ENCODE peak calls at places on chromosomes 6 and 20, in eight cellular contexts. One of them, this sample, is unnamed.

GRCh38 chr6:110628330-110628729 is 151.9 kb upstream of the SLC22A16 start:
- DNase-seq in brain microvascular endothelial cell: peak
- DNase-seq in left ventricle myocardium inferior: no peak
- DNase-seq in endodermal cell: no peak
- DNase-seq in esophagus squamous epithelium: no peak
- DNase-seq in H1: no peak
- DNase-seq in HCT116: no peak
- DNase-seq in adrenal gland: no peak
- DNase-seq in this sample: no peak

GRCh38 chr6:5260111-5260620 is 584 bp downstream of the LYRM4 start:
- DNase-seq in HCT116: peak
- DNase-seq in H1: no peak
- DNase-seq in left ventricle myocardium inferior: no peak
- DNase-seq in esophagus squamous epithelium: peak
- DNase-seq in adrenal gland: peak
- DNase-seq in brain microvascular endothelial cell: peak
- DNase-seq in endodermal cell: peak
- DNase-seq in this sample: peak

GRCh38 chr6:112795316-112795715 is 448.2 kb downstream of the RFPL4B start:
- DNase-seq in brain microvascular endothelial cell: no peak
- DNase-seq in endodermal cell: no peak
- DNase-seq in esophagus squamous epithelium: no peak
- DNase-seq in adrenal gland: no peak
- DNase-seq in left ventricle myocardium inferior: no peak
- DNase-seq in H1: no peak
- DNase-seq in HCT116: no peak
- DNase-seq in this sample: no peak

GRCh38 chr6:41200296-41200900 is 551 bp downstream of the TREML2 start:
- DNase-seq in H1: no peak
- DNase-seq in brain microvascular endothelial cell: no peak
- DNase-seq in esophagus squamous epithelium: no peak
- DNase-seq in HCT116: no peak
- DNase-seq in adrenal gland: no peak
- DNase-seq in endodermal cell: peak
- DNase-seq in left ventricle myocardium inferior: no peak
- DNase-seq in this sample: peak

GRCh38 chr6:1613631-1614447 is 4.1 kb downstream of the FOXC1 start:
- DNase-seq in adrenal gland: peak
- DNase-seq in esophagus squamous epithelium: no peak
- DNase-seq in left ventricle myocardium inferior: no peak
- DNase-seq in brain microvascular endothelial cell: no peak
- DNase-seq in H1: no peak
- DNase-seq in endodermal cell: peak
- DNase-seq in HCT116: no peak
- DNase-seq in this sample: no peak

GRCh38 chr20:235891-236290 is 8.8 kb downstream of the DEFB129 start:
- DNase-seq in esophagus squamous epithelium: no peak
- DNase-seq in endodermal cell: no peak
- DNase-seq in left ventricle myocardium inferior: no peak
- DNase-seq in H1: no peak
- DNase-seq in adrenal gland: no peak
- DNase-seq in brain microvascular endothelial cell: no peak
- DNase-seq in HCT116: no peak
- DNase-seq in this sample: peak

GRCh38 chr6:72140795-72141194 is 254.4 kb downstream of the RIMS1 start:
- DNase-seq in HCT116: no peak
- DNase-seq in endodermal cell: no peak
- DNase-seq in H1: no peak
- DNase-seq in left ventricle myocardium inferior: no peak
- DNase-seq in esophagus squamous epithelium: no peak
- DNase-seq in adrenal gland: no peak
- DNase-seq in brain microvascular endothelial cell: no peak
- DNase-seq in this sample: no peak

GRCh38 chr6:34341481-34341971 is 50.9 kb downstream of the NUDT3 start:
- DNase-seq in endodermal cell: no peak
- DNase-seq in esophagus squamous epithelium: no peak
- DNase-seq in left ventricle myocardium inferior: no peak
- DNase-seq in brain microvascular endothelial cell: no peak
- DNase-seq in H1: no peak
- DNase-seq in HCT116: no peak
- DNase-seq in adrenal gland: no peak
- DNase-seq in this sample: peak

GRCh38 chr6:35311390-35312075 is 13.9 kb downstream of the DEF6 start:
- DNase-seq in adrenal gland: no peak
- DNase-seq in esophagus squamous epithelium: no peak
- DNase-seq in endodermal cell: peak
- DNase-seq in left ventricle myocardium inferior: no peak
- DNase-seq in brain microvascular endothelial cell: no peak
- DNase-seq in H1: no peak
- DNase-seq in HCT116: no peak
- DNase-seq in this sample: no peak

GRCh38 chr20:60070791-60071190 is 112.6 kb downstream of the CDH26 start:
- DNase-seq in endodermal cell: no peak
- DNase-seq in HCT116: no peak
- DNase-seq in adrenal gland: no peak
- DNase-seq in esophagus squamous epithelium: no peak
- DNase-seq in brain microvascular endothelial cell: no peak
- DNase-seq in left ventricle myocardium inferior: no peak
- DNase-seq in H1: no peak
- DNase-seq in this sample: no peak

GRCh38 chr6:122648726-122649125 is 38.5 kb downstream of the PKIB start:
- DNase-seq in brain microvascular endothelial cell: no peak
- DNase-seq in esophagus squamous epithelium: no peak
- DNase-seq in HCT116: no peak
- DNase-seq in endodermal cell: no peak
- DNase-seq in H1: no peak
- DNase-seq in adrenal gland: no peak
- DNase-seq in left ventricle myocardium inferior: no peak
- DNase-seq in this sample: no peak

GRCh38 chr6:127207591-127208120 is 59.0 kb upstream of the RNF146 start:
- DNase-seq in HCT116: no peak
- DNase-seq in left ventricle myocardium inferior: no peak
- DNase-seq in endodermal cell: no peak
- DNase-seq in esophagus squamous epithelium: no peak
- DNase-seq in brain microvascular endothelial cell: peak
- DNase-seq in adrenal gland: no peak
- DNase-seq in H1: no peak
- DNase-seq in this sample: no peak

GRCh38 chr20:50980851-50981713 is 22.5 kb downstream of the MOCS3 start:
- DNase-seq in adrenal gland: peak
- DNase-seq in esophagus squamous epithelium: no peak
- DNase-seq in HCT116: peak
- DNase-seq in H1: no peak
- DNase-seq in left ventricle myocardium inferior: no peak
- DNase-seq in brain microvascular endothelial cell: peak
- DNase-seq in endodermal cell: peak
- DNase-seq in this sample: peak

GRCh38 chr6:85747093-85747492 is 104.4 kb upstream of the SYNCRIP start:
- DNase-seq in brain microvascular endothelial cell: no peak
- DNase-seq in esophagus squamous epithelium: no peak
- DNase-seq in HCT116: no peak
- DNase-seq in endodermal cell: no peak
- DNase-seq in H1: no peak
- DNase-seq in adrenal gland: no peak
- DNase-seq in left ventricle myocardium inferior: no peak
- DNase-seq in this sample: no peak

GRCh38 chr6:72876256-72876655 is 254.4 kb downstream of the KCNQ5 start:
- DNase-seq in endodermal cell: no peak
- DNase-seq in adrenal gland: no peak
- DNase-seq in esophagus squamous epithelium: no peak
- DNase-seq in brain microvascular endothelial cell: no peak
- DNase-seq in HCT116: no peak
- DNase-seq in left ventricle myocardium inferior: no peak
- DNase-seq in H1: no peak
- DNase-seq in this sample: no peak

GRCh38 chr20:56628015-56628872 is 862 bp upstream of the TFAP2C start:
- DNase-seq in left ventricle myocardium inferior: no peak
- DNase-seq in adrenal gland: no peak
- DNase-seq in HCT116: no peak
- DNase-seq in brain microvascular endothelial cell: no peak
- DNase-seq in endodermal cell: peak
- DNase-seq in H1: no peak
- DNase-seq in esophagus squamous epithelium: no peak
- DNase-seq in this sample: peak

GRCh38 chr20:57612436-57612835 is 7.8 kb downstream of the ZBP1 start:
- DNase-seq in left ventricle myocardium inferior: no peak
- DNase-seq in adrenal gland: no peak
- DNase-seq in HCT116: no peak
- DNase-seq in H1: no peak
- DNase-seq in brain microvascular endothelial cell: no peak
- DNase-seq in esophagus squamous epithelium: no peak
- DNase-seq in endodermal cell: peak
- DNase-seq in this sample: no peak

GRCh38 chr6:52547647-52548352 is 29.1 kb downstream of the TRAM2 start:
- DNase-seq in adrenal gland: no peak
- DNase-seq in brain microvascular endothelial cell: peak
- DNase-seq in HCT116: no peak
- DNase-seq in esophagus squamous epithelium: no peak
- DNase-seq in endodermal cell: no peak
- DNase-seq in left ventricle myocardium inferior: no peak
- DNase-seq in H1: no peak
- DNase-seq in this sample: no peak

GRCh38 chr20:38828514-38829295 is 23.2 kb downstream of the PPP1R16B start:
- DNase-seq in esophagus squamous epithelium: no peak
- DNase-seq in endodermal cell: no peak
- DNase-seq in H1: no peak
- DNase-seq in left ventricle myocardium inferior: no peak
- DNase-seq in brain microvascular endothelial cell: no peak
- DNase-seq in HCT116: no peak
- DNase-seq in adrenal gland: no peak
- DNase-seq in this sample: no peak

GRCh38 chr6:11110921-11111768 is at the start of gene ERVFRD-1:
- DNase-seq in HCT116: no peak
- DNase-seq in brain microvascular endothelial cell: no peak
- DNase-seq in left ventricle myocardium inferior: no peak
- DNase-seq in esophagus squamous epithelium: no peak
- DNase-seq in H1: no peak
- DNase-seq in endodermal cell: no peak
- DNase-seq in adrenal gland: no peak
- DNase-seq in this sample: no peak

GRCh38 chr6:131948221-131948661 is 2.9 kb downstream of the CCN2 start:
- DNase-seq in H1: no peak
- DNase-seq in endodermal cell: no peak
- DNase-seq in brain microvascular endothelial cell: peak
- DNase-seq in adrenal gland: no peak
- DNase-seq in HCT116: no peak
- DNase-seq in left ventricle myocardium inferior: no peak
- DNase-seq in esophagus squamous epithelium: no peak
- DNase-seq in this sample: no peak

GRCh38 chr6:131949909-131950766 is 1.0 kb downstream of the CCN2 start:
- DNase-seq in HCT116: peak
- DNase-seq in esophagus squamous epithelium: peak
- DNase-seq in endodermal cell: peak
- DNase-seq in H1: no peak
- DNase-seq in left ventricle myocardium inferior: peak
- DNase-seq in brain microvascular endothelial cell: peak
- DNase-seq in adrenal gland: peak
- DNase-seq in this sample: peak

GRCh38 chr6:131948692-131949614 is 2.2 kb downstream of the CCN2 start:
- DNase-seq in H1: no peak
- DNase-seq in HCT116: no peak
- DNase-seq in esophagus squamous epithelium: no peak
- DNase-seq in left ventricle myocardium inferior: no peak
- DNase-seq in adrenal gland: no peak
- DNase-seq in brain microvascular endothelial cell: peak
- DNase-seq in endodermal cell: no peak
- DNase-seq in this sample: peak

GRCh38 chr6:131950767-131951575 is at the start of gene CCN2:
- DNase-seq in H1: peak
- DNase-seq in endodermal cell: peak
- DNase-seq in HCT116: peak
- DNase-seq in brain microvascular endothelial cell: peak
- DNase-seq in left ventricle myocardium inferior: peak
- DNase-seq in esophagus squamous epithelium: no peak
- DNase-seq in adrenal gland: peak
- DNase-seq in this sample: peak

GRCh38 chr6:131949615-131949908 is 1.6 kb downstream of the CCN2 start:
- DNase-seq in adrenal gland: no peak
- DNase-seq in endodermal cell: no peak
- DNase-seq in left ventricle myocardium inferior: no peak
- DNase-seq in H1: no peak
- DNase-seq in brain microvascular endothelial cell: no peak
- DNase-seq in esophagus squamous epithelium: no peak
- DNase-seq in HCT116: no peak
- DNase-seq in this sample: no peak
- H3K27ac ChIP-seq in adrenal gland: no peak
- H3K27ac ChIP-seq in endodermal cell: peak
- H3K27ac ChIP-seq in left ventricle myocardium inferior: peak
- H3K27ac ChIP-seq in H1: no peak
- H3K27ac ChIP-seq in brain microvascular endothelial cell: peak
- H3K27ac ChIP-seq in esophagus squamous epithelium: peak
- H3K27ac ChIP-seq in HCT116: no peak
- H3K27ac ChIP-seq in this sample: peak

GRCh38 chr20:36391456-36391855 is 85.3 kb downstream of the DLGAP4 start:
- DNase-seq in brain microvascular endothelial cell: peak
- DNase-seq in adrenal gland: peak
- DNase-seq in H1: peak
- DNase-seq in left ventricle myocardium inferior: no peak
- DNase-seq in endodermal cell: peak
- DNase-seq in HCT116: no peak
- DNase-seq in esophagus squamous epithelium: no peak
- DNase-seq in this sample: no peak
- H3K27ac ChIP-seq in brain microvascular endothelial cell: no peak
- H3K27ac ChIP-seq in adrenal gland: no peak
- H3K27ac ChIP-seq in H1: no peak
- H3K27ac ChIP-seq in left ventricle myocardium inferior: no peak
- H3K27ac ChIP-seq in endodermal cell: peak
- H3K27ac ChIP-seq in HCT116: no peak
- H3K27ac ChIP-seq in esophagus squamous epithelium: no peak
- H3K27ac ChIP-seq in this sample: no peak

DNA sequence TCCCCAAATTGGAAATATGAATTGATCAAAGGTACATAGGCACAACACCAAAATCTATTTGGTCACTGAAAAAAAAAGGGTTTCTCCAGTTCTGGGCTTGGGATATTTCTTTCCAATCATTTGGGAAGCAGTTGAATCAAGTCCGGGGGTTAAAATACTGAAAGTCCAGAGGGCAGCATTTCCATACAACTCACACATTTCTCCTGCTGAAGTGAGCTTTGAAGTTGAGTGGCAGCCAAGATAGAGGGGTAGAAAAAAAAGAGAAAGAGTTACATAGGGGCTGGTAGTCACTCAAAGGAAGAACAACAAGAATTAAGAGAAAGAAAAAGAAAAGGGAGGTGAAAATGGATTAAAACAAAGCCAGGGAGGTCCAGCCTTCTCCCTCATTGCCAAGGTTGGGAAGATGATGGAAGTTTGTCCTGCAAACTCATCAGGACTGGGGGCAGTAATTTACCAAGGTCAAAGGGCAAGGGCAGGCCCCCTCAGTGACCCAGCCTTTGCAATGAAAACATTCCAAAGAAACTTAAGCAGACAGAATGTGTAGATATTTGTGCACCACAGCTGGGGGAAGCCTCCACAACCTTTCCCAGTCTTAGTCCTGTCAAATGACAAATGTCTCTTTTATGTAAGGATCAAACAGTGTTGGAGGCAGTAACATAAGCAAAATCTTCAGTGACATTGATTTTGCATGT is 525.3 kb upstream of the JARID2 start:
- DNase-seq in brain microvascular endothelial cell: no peak
- DNase-seq in esophagus squamous epithelium: no peak
- DNase-seq in left ventricle myocardium inferior: no peak
- DNase-seq in HCT116: no peak
- DNase-seq in adrenal gland: no peak
- DNase-seq in H1: no peak
- DNase-seq in endodermal cell: no peak
- DNase-seq in this sample: no peak
- H3K27ac ChIP-seq in brain microvascular endothelial cell: no peak
- H3K27ac ChIP-seq in esophagus squamous epithelium: no peak
- H3K27ac ChIP-seq in left ventricle myocardium inferior: peak
- H3K27ac ChIP-seq in HCT116: no peak
- H3K27ac ChIP-seq in adrenal gland: no peak
- H3K27ac ChIP-seq in H1: no peak
- H3K27ac ChIP-seq in endodermal cell: peak
- H3K27ac ChIP-seq in this sample: no peak

GRCh38 chr6:138465007-138465645 is 34.2 kb downstream of the NHSL1 start:
- DNase-seq in esophagus squamous epithelium: no peak
- DNase-seq in brain microvascular endothelial cell: peak
- DNase-seq in left ventricle myocardium inferior: no peak
- DNase-seq in HCT116: peak
- DNase-seq in H1: no peak
- DNase-seq in adrenal gland: no peak
- DNase-seq in endodermal cell: no peak
- DNase-seq in this sample: no peak
- H3K27ac ChIP-seq in esophagus squamous epithelium: peak
- H3K27ac ChIP-seq in brain microvascular endothelial cell: peak
- H3K27ac ChIP-seq in left ventricle myocardium inferior: no peak
- H3K27ac ChIP-seq in HCT116: peak
- H3K27ac ChIP-seq in H1: no peak
- H3K27ac ChIP-seq in adrenal gland: no peak
- H3K27ac ChIP-seq in endodermal cell: no peak
- H3K27ac ChIP-seq in this sample: no peak